ENCODE peak calls at places on chromosome X, in ten cellular contexts. V is non-pigmented ciliary epithelial cell; E is NCI-H748 treated with DMSO at 0.1 percent for 48 hours; K is kidney glomerular epithelial cell; N is RWPE1; L is aorta; U is activated B cell treated with CpG ODN at 0.5 μM for 24 hours; D is RPMI7951; S is LoVo; J is activated CD8-positive, alpha-beta memory T cell treated with anti-CD3 and anti-CD28 coated beads for 48 hours. P is an unnamed sample.

GRCh38 chrX:17473021-17473420 is 98.0 kb downstream of the NHS start:
- DNase-seq in J (no peak), N (no peak), K (no peak), E (no peak), L (no peak), S (no peak), V (no peak), U (no peak), D (peak; percentile 25), P (no peak)

GRCh38 chrX:86078650-86079049 is 31.3 kb upstream of the CHM start:
- DNase-seq in U (no peak), N (no peak), E (no peak), D (no peak), K (no peak), L (no peak), J (no peak), V (no peak), S (no peak), P (no peak)

GRCh38 chrX:39576081-39576701 is 521.6 kb downstream of the BCOR start:
- DNase-seq in V (no peak), J (no peak), D (no peak), S (no peak), K (no peak), U (no peak), E (peak; percentile 71), L (peak; percentile 80), N (no peak), P (no peak)

GRCh38 chrX:40755291-40756249 is 20.2 kb upstream of the MED14 start:
- DNase-seq in S (no peak), K (no peak), L (peak; percentile 83), V (no peak), E (no peak), D (peak; percentile 36), U (no peak), N (no peak), J (no peak), P (no peak)

GRCh38 chrX:97332963-97333362 is 449.3 kb downstream of the RPA4 start:
- DNase-seq in D (no peak), U (no peak), L (no peak), V (no peak), S (no peak), E (no peak), K (no peak), J (no peak), N (no peak), P (no peak)

GRCh38 chrX:152915541-152916241 is 17.8 kb downstream of the ZNF185 start:
- DNase-seq in K (peak; percentile 4), L (no peak), N (no peak), J (no peak), E (no peak), V (no peak), S (no peak), U (peak; percentile 24), D (peak; percentile 43), P (peak; percentile 66)

GRCh38 chrX:120287513-120288112 is 23.6 kb downstream of the TMEM255A start:
- DNase-seq in K (no peak), U (no peak), V (no peak), L (no peak), J (no peak), D (no peak), N (no peak), S (no peak), E (no peak), P (no peak)

GRCh38 chrX:112211459-112211858 is 128.9 kb upstream of the TRPC5 start:
- DNase-seq in S (no peak), L (no peak), K (no peak), V (no peak), E (no peak), U (no peak), J (no peak), D (peak; percentile 5), N (no peak), P (no peak)

GRCh38 chrX:74458738-74459137 is 37.4 kb downstream of the SLC16A2 start:
- DNase-seq in U (no peak), V (peak; percentile 42), L (no peak), D (peak; percentile 82), E (no peak), K (peak; percentile 39), S (peak; percentile 50), J (no peak), N (peak; percentile 53), P (no peak)

GRCh38 chrX:152958047-152958446 is 35.9 kb downstream of the PNMA5 start:
- DNase-seq in J (no peak), N (peak; percentile 2), U (no peak), D (peak; percentile 31), E (no peak), V (no peak), L (no peak), K (no peak), S (no peak), P (peak; percentile 15)

GRCh38 chrX:119272882-119273806 is 37.1 kb downstream of the PGRMC1 start:
- DNase-seq in K (peak; percentile 11), S (no peak), N (peak; percentile 41), L (peak; percentile 77), V (no peak), U (peak; percentile 27), D (no peak), E (peak; percentile 9), J (peak; percentile 2), P (no peak)

GRCh38 chrX:118976599-118977340 is 2.4 kb downstream of the LONRF3 start:
- DNase-seq in J (no peak), L (peak; percentile 85), D (peak; percentile 27), N (no peak), U (peak; percentile 24), V (no peak), E (no peak), K (peak; percentile 1), S (peak; percentile 51), P (peak; percentile 55)

GRCh38 chrX:153474718-153475117 is 4.3 kb upstream of the HAUS7 start:
- DNase-seq in D (no peak), V (no peak), J (no peak), E (no peak), L (peak; percentile 96), K (no peak), U (peak; percentile 27), S (no peak), N (peak; percentile 34), P (peak; percentile 21)

GRCh38 chrX:122546269-122546668 is 637.8 kb upstream of the GRIA3 start:
- DNase-seq in S (no peak), V (no peak), D (no peak), U (no peak), N (no peak), L (no peak), J (no peak), E (no peak), K (no peak), P (no peak)

GRCh38 chrX:13398073-13398823 is 78.4 kb upstream of the ATXN3L start:
- DNase-seq in E (no peak), U (no peak), K (peak; percentile 87), L (peak; percentile 76), D (peak; percentile 99), N (peak; percentile 73), V (peak; percentile 96), J (no peak), S (peak; percentile 85), P (no peak)